ENCODE peak calls at places on chromosomes 16 and 17, in eight cellular contexts. V is endodermal cell, S is cardiac muscle cell, J is HCT116, G is PC-9, R is colonic mucosa, K is PC-3, Q is body of pancreas. Y is an unnamed sample.
A peak's percentile ranks its signal among the peaks of the same experiment; 100 is the strongest.

GRCh38 chr17:75684924-75685323 is 17.8 kb downstream of the SAP30BP start:
- DNase-seq in V (no peak), S (no peak), J (no peak), G (peak; percentile 96), R (peak; percentile 64), K (peak; percentile 84), Q (peak; percentile 20), Y (no peak)

GRCh38 chr16:28609631-28610594 is at the start of gene SULT1A1:
- DNase-seq in V (peak; percentile 68), S (peak; percentile 76), J (no peak), G (peak; percentile 98), R (peak; percentile 86), K (no peak), Q (peak; percentile 91), Y (peak; percentile 86)

GRCh38 chr17:34638526-34639260 is 59.3 kb downstream of the TMEM132E start:
- DNase-seq in V (no peak), S (no peak), J (no peak), G (no peak), R (no peak), K (no peak), Q (no peak), Y (no peak)

GRCh38 chr17:57551321-57552079 is 193.6 kb downstream of the CCDC182 start:
- DNase-seq in V (peak; percentile 66), S (no peak), J (no peak), G (no peak), R (peak; percentile 32), K (no peak), Q (no peak), Y (peak; percentile 84)

GRCh38 chr17:596287-596686 is 118.4 kb downstream of the VPS53 start:
- DNase-seq in V (no peak), S (no peak), J (peak; percentile 80), G (no peak), R (no peak), K (no peak), Q (no peak), Y (no peak)

GRCh38 chr17:51801626-51802025 is 356.9 kb downstream of the CA10 start:
- DNase-seq in V (no peak), S (no peak), J (no peak), G (no peak), R (no peak), K (no peak), Q (no peak), Y (no peak)

GRCh38 chr17:46776298-46777005 is 42.0 kb downstream of the WNT3 start:
- DNase-seq in V (peak; percentile 43), S (no peak), J (no peak), G (no peak), R (no peak), K (no peak), Q (no peak), Y (no peak)

GRCh38 chr17:67718325-67718941 is 697 bp downstream of the NOL11 start:
- DNase-seq in V (peak; percentile 82), S (peak; percentile 26), J (no peak), G (no peak), R (peak; percentile 34), K (peak; percentile 64), Q (no peak), Y (no peak)

GRCh38 chr17:44785921-44786320 is 27.1 kb downstream of the ADAM11 start:
- DNase-seq in V (peak; percentile 60), S (no peak), J (no peak), G (no peak), R (peak; percentile 12), K (no peak), Q (no peak), Y (no peak)

GRCh38 chr17:48174833-48175232 is 67.3 kb downstream of the SNX11 start:
- DNase-seq in V (no peak), S (no peak), J (no peak), G (no peak), R (no peak), K (no peak), Q (no peak), Y (no peak)

GRCh38 chr17:73589096-73589980 is 54.9 kb downstream of the SDK2 start:
- DNase-seq in V (peak; percentile 97), S (no peak), J (no peak), G (no peak), R (no peak), K (no peak), Q (no peak), Y (no peak)

GRCh38 chr16:58363746-58364393 is 28.4 kb upstream of the GINS3 start:
- DNase-seq in V (no peak), S (no peak), J (no peak), G (no peak), R (no peak), K (no peak), Q (no peak), Y (no peak)

GRCh38 chr17:29341726-29342125 is 47.8 kb upstream of the NUFIP2 start:
- DNase-seq in V (no peak), S (peak; percentile 57), J (no peak), G (no peak), R (no peak), K (no peak), Q (no peak), Y (no peak)

GRCh38 chr17:58956997-58957724 is 149.5 kb downstream of the TRIM37 start:
- DNase-seq in V (no peak), S (peak; percentile 36), J (peak; percentile 6), G (no peak), R (no peak), K (peak; percentile 29), Q (no peak), Y (no peak)

GRCh38 chr17:66737524-66737923 is 97.4 kb upstream of the CACNG5 start:
- DNase-seq in V (peak; percentile 90), S (peak; percentile 80), J (no peak), G (no peak), R (no peak), K (no peak), Q (peak; percentile 56), Y (no peak)

GRCh38 chr16:71552698-71553503 is 24.0 kb downstream of the TAT start:
- DNase-seq in V (peak; percentile 59), S (no peak), J (peak; percentile 6), G (no peak), R (no peak), K (peak; percentile 10), Q (no peak), Y (no peak)

GRCh38 chr17:46121165-46121764 is 72.0 kb downstream of the KANSL1 start:
- DNase-seq in V (no peak), S (no peak), J (no peak), G (no peak), R (no peak), K (no peak), Q (no peak), Y (no peak)

GRCh38 chr16:66300501-66300900 is 66.0 kb upstream of the CDH5 start:
- DNase-seq in V (no peak), S (no peak), J (no peak), G (no peak), R (no peak), K (no peak), Q (no peak), Y (no peak)

GRCh38 chr16:7303014-7303676 is 29.5 kb upstream of the RBFOX1 start:
- DNase-seq in V (peak; percentile 78), S (no peak), J (no peak), G (no peak), R (no peak), K (no peak), Q (no peak), Y (no peak)

DNA sequence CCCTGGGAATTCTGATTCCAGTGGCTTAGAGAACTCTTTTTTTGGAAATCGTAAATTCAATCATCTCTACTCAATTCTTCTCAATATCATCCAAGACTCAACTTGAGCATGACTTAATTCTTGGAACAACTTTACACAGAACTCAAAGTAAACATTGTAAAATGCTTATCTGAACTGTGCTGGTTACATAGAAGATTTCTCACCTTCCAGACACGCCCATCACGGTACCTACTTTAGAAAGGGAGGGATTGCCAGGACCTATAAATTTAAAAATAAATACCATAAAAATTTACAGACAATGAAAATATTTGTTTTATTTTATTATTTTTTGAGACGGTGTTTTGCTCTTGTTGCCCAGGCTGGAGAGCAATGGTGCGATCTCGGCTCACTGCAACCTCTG is 26.5 kb downstream of the MAP1LC3B start:
- DNase-seq in V (no peak), S (no peak), J (no peak), G (no peak), R (peak; percentile 40), K (peak; percentile 25), Q (no peak), Y (no peak)
- H3K36me3 ChIP-seq in V (peaks cover 60% of the 10 kb centered on the region), S (peaks cover 27% of the 10 kb centered on the region), J (peaks cover 25% of the 10 kb centered on the region), G (no peaks in the 10 kb centered on the region), R (peaks cover 12% of the 10 kb centered on the region), K (no peaks in the 10 kb centered on the region), Q (peaks cover 18% of the 10 kb centered on the region), Y (peaks cover 7% of the 10 kb centered on the region)

GRCh38 chr16:30470170-30470512 is 2.4 kb upstream of the ITGAL start:
- DNase-seq in V (no peak), S (no peak), J (no peak), G (no peak), R (no peak), K (no peak), Q (no peak), Y (no peak)
- H3K4me1 ChIP-seq in V (no peaks in the 10 kb centered on the region), S (no peaks in the 10 kb centered on the region), J (no peaks in the 10 kb centered on the region), G (no peaks in the 10 kb centered on the region), R (no peaks in the 10 kb centered on the region), K (no peaks in the 10 kb centered on the region), Q (no peaks in the 10 kb centered on the region), Y (no peaks in the 10 kb centered on the region)

DNA sequence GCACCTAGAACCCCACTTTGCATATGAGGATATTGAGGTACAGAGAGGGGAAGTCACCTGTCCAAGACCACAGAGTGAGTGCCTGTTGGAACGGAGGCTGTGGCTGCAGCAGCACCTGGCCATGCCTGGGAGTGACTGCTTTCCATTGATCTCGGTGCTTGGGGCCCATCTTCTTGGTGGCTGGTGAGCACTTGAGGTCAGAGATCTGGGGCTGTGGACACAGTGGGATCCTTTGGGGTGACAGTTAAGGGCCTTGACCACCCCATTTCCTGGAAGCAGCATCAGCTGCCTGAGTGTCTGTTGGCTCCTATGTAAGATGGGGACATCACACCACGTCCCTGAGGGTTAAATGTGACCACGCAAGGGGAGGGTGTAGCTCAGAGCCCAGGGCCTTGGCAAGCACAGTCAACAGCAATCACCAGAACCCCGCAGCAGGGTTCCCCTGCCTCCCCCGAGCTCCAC is 111.7 kb downstream of the IRF8 start:
- DNase-seq in V (peak; percentile 25), S (no peak), J (no peak), G (no peak), R (no peak), K (no peak), Q (no peak), Y (no peak)
- H3K36me3 ChIP-seq in V (no peaks in the 10 kb centered on the region), S (no peaks in the 10 kb centered on the region), J (no peaks in the 10 kb centered on the region), G (no peaks in the 10 kb centered on the region), R (no peaks in the 10 kb centered on the region), K (no peaks in the 10 kb centered on the region), Q (no peaks in the 10 kb centered on the region), Y (no peaks in the 10 kb centered on the region)

DNA sequence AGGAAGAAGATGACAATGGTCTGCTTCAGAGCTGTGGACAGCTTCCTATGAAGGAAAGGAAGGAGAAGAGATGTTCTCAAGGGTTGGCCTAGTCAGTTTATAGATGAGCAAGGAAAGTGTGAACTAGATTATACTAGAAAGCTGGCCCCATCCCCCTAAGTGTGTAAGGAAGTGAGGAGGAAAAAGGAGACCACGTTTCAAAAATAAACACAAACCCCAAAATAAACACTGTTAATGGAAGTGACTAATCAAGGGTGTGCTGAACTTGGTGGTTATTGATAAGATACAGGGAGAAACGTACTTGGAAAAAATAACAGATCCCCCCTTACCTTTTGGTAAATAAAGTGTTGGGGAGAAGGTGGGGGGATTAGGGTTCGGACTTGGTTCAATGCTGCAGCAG is 267.1 kb downstream of the SOX9 start:
- DNase-seq in V (no peak), S (no peak), J (no peak), G (no peak), R (no peak), K (peak; percentile 37), Q (no peak), Y (no peak)
- H3K4me1 ChIP-seq in V (no peaks in the 10 kb centered on the region), S (no peaks in the 10 kb centered on the region), J (peaks cover 95% of the 10 kb centered on the region), G (peaks cover 76% of the 10 kb centered on the region), R (no peaks in the 10 kb centered on the region), K (peaks cover 74% of the 10 kb centered on the region), Q (no peaks in the 10 kb centered on the region), Y (no peaks in the 10 kb centered on the region)